ENCODE peak calls at places on chromosomes 5 and 9, in seven cellular contexts. L, A, Z, K, J, M and P are unnamed samples.
A peak's percentile ranks its signal among the peaks of the same experiment; 100 is the strongest.

GRCh38 chr5:77784735-77785134 is 8.6 kb upstream of the TBCA start:
- DNase-seq in L (no peak), A (no peak), Z (no peak), K (no peak), J (no peak), M (no peak), P (no peak)

GRCh38 chr5:68745459-68745858 is 348.4 kb upstream of the SLC30A5 start:
- DNase-seq in L (no peak), A (no peak), Z (no peak), K (no peak), J (no peak), M (no peak), P (no peak)

GRCh38 chr9:134546231-134546731 is 95.3 kb upstream of the COL5A1 start:
- DNase-seq in L (no peak), A (no peak), Z (no peak), K (no peak), J (no peak), M (no peak), P (no peak)

GRCh38 chr5:134464988-134465855 is 53.5 kb upstream of the CDKN2AIPNL start:
- DNase-seq in L (peak; percentile 9), A (no peak), Z (peak; percentile 23), K (no peak), J (no peak), M (no peak), P (peak; percentile 13)

GRCh38 chr9:78091736-78092135 is 60.1 kb upstream of the GNAQ start:
- DNase-seq in L (no peak), A (no peak), Z (no peak), K (no peak), J (no peak), M (no peak), P (no peak)

GRCh38 chr5:107633171-107633901 is 37.4 kb downstream of the EFNA5 start:
- DNase-seq in L (no peak), A (peak; percentile 38), Z (no peak), K (no peak), J (no peak), M (peak; percentile 33), P (no peak)

GRCh38 chr9:96651626-96652025 is 3.5 kb downstream of the PRXL2C start:
- DNase-seq in L (no peak), A (no peak), Z (peak; percentile 13), K (no peak), J (no peak), M (no peak), P (no peak)

GRCh38 chr9:101639301-101639700 is 44.5 kb upstream of the PPP3R2 start:
- DNase-seq in L (no peak), A (no peak), Z (no peak), K (no peak), J (no peak), M (no peak), P (no peak)

GRCh38 chr9:100084145-100084478 is 14.7 kb downstream of the ERP44 start:
- DNase-seq in L (no peak), A (no peak), Z (no peak), K (no peak), J (no peak), M (no peak), P (peak; percentile 61)

GRCh38 chr5:150307617-150308426 is 5.1 kb upstream of the ARSI start:
- DNase-seq in L (no peak), A (no peak), Z (peak; percentile 49), K (no peak), J (no peak), M (no peak), P (no peak)

GRCh38 chr5:133754575-133755169 is 142.3 kb upstream of the FSTL4 start:
- DNase-seq in L (peak; percentile 7), A (peak; percentile 9), Z (peak; percentile 60), K (no peak), J (no peak), M (peak; percentile 35), P (peak; percentile 8)

GRCh38 chr5:53194086-53194485 is 84.5 kb upstream of the MOCS2 start:
- DNase-seq in L (no peak), A (no peak), Z (no peak), K (no peak), J (no peak), M (no peak), P (no peak)

GRCh38 chr9:121071356-121071755 is 3.4 kb upstream of the CNTRL start:
- DNase-seq in L (no peak), A (no peak), Z (no peak), K (no peak), J (no peak), M (no peak), P (peak; percentile 38)

GRCh38 chr9:37148181-37148580 is 27.8 kb downstream of the ZCCHC7 start:
- DNase-seq in L (no peak), A (no peak), Z (no peak), K (no peak), J (no peak), M (no peak), P (no peak)

GRCh38 chr5:61969347-61969746 is 336.7 kb upstream of the KIF2A start:
- DNase-seq in L (peak; percentile 64), A (no peak), Z (no peak), K (no peak), J (no peak), M (no peak), P (no peak)

GRCh38 chr5:132766020-132766805 is 10.8 kb downstream of the SEPTIN8 start:
- DNase-seq in L (no peak), A (no peak), Z (no peak), K (no peak), J (no peak), M (no peak), P (no peak)

GRCh38 chr5:175460126-175460525 is 16.1 kb upstream of the DRD1 start:
- DNase-seq in L (peak; percentile 23), A (no peak), Z (peak; percentile 36), K (no peak), J (no peak), M (no peak), P (no peak)
- TF ChIP-seq CTCF in L (peak; percentile 47), A (peak; percentile 38), Z (peak; percentile 48), K (peak; percentile 68), J (peak; percentile 45), M (no peak), P (peak; percentile 36)

DNA sequence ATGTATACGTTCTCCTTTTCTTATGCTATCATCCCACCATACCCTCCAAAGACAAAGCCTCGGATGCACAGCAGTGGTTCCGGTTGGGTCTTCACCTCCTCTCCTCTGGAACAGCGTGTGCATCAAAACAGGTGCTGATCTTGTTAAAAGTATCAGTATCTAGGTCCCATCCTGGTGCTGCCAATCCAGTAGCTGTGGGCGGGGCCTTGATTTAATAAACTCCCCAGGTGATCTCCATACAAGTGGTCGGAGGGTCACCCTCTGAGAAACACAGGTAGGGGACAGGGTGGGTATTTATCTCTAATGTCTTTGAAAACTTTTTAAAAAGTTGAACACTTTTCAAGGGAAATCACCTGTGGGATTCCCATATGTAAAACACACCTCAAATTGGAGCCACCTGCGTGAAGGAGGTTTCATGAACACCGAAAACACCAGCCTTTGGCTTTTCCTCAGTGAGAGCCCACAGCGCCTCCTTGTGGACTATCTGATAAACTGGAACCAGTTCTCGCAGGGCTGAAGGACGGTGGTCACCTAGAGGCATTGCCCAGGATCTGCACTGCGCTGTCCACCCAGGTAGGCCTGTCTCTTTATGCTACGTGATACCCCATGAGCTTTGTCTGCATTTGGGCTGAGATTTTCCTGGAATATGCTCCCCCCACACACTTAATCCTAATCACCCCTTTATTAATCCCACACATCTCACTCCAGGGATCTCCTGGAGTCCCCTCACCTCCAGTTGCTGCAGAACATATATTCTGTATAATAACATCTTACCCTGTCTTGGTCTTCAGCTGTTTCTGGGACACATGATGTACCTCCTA is 80.5 kb upstream of the EPB41L4B start:
- DNase-seq in L (peak; percentile 53), A (peak; percentile 40), Z (peak; percentile 83), K (peak; percentile 72), J (no peak), M (peak; percentile 76), P (peak; percentile 51)
- TF ChIP-seq CTCF in L (peak; percentile 88), A (peak; percentile 89), Z (peak; percentile 87), K (peak; percentile 85), J (no peak), M (peak; percentile 89), P (peak; percentile 92)

GRCh38 chr5:6822556-6823343 is 109.5 kb downstream of the TENT4A start:
- DNase-seq in L (no peak), A (no peak), Z (no peak), K (no peak), J (no peak), M (no peak), P (no peak)

GRCh38 chr5:6818594-6819512 is 105.6 kb downstream of the TENT4A start:
- DNase-seq in L (no peak), A (no peak), Z (no peak), K (no peak), J (no peak), M (no peak), P (no peak)

GRCh38 chr5:6822068-6822467 is 108.8 kb downstream of the TENT4A start:
- DNase-seq in L (no peak), A (no peak), Z (no peak), K (no peak), J (no peak), M (no peak), P (no peak)

GRCh38 chr5:6819521-6819920 is 106.3 kb downstream of the TENT4A start:
- DNase-seq in L (no peak), A (no peak), Z (peak; percentile 10), K (no peak), J (no peak), M (no peak), P (no peak)

DNA sequence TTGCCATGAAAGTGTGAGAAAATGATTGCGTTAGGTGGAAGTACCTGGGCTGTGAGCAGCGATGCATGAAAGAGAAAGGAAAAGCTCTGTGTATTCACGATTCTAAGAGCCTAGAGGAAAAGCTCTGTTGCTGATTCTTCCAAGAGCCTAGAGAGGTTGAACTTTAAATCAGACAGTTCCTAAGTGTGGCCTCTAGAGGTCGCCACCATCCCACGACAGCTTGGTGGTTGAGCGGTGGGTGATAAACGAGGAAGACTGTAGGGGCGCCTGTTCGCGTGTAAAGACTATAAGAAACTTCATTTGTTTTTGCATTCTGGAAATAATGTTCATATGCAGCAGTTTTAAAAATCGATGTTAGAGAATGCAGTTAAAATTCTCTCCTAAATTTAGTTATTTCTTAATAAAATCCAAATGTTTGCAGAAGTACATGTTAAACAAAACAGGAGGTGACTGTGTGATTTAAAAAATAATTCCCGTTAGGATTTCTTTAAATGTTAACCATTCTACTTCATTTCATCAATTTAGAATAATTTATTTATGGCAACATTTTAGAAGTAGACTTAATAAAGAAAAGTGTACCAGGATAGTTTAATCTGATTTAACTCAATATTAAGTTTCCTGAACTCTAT is 107.7 kb downstream of the TENT4A start:
- DNase-seq in L (no peak), A (no peak), Z (peak; percentile 50), K (peak; percentile 69), J (no peak), M (peak; percentile 84), P (no peak)
- TF ChIP-seq CTCF in L (peak; percentile 59), A (peak; percentile 69), Z (peak; percentile 32), K (peak; percentile 89), J (peak; percentile 66), M (peak; percentile 96), P (peak; percentile 73)

DNA sequence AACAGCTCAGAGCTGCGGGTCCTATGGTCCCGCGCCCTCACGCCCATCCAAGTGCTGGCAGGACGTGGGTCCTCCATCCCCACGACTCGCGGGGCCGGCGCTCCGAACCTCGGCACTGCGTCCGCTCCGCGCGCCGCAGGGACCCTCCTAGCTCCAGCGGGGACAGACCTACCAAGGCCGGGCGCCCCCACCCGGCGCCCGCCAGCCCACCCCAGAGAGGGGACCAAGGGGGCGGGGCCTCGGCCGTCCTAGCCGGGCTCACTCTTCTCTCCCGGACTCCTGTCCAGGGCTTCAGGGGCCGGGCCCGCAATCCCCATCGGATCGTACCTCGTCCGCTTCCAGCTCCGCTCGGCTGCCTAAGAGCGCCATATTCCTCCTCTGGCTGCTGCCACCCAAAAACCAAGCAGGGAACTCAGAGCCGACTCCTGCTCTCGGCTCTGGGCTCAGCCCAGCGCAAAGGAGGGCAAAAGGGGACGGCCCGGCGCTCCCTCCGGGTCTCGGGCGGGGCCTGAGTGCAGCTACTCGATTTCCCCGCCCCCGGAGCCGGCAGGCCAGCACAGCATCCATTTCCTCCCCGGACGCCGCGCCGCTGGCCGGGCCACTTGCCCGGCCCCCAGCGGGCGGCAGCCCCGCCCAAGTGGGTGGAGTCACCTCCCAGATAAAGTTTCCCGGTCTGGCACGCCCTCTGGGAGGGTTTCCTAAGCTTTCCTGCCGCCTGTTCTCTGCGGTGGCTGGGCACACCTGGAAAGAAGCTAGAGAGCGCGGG is at the start of gene TTC39B:
- DNase-seq in L (peak; percentile 94), A (peak; percentile 84), Z (peak; percentile 96), K (peak; percentile 90), J (peak; percentile 51), M (peak; percentile 92), P (no peak)
- TF ChIP-seq CTCF in L (no peak), A (no peak), Z (no peak), K (no peak), J (no peak), M (no peak), P (no peak)